ENCODE peak calls at places on chromosomes 7 and 10, in four cellular contexts. O is IMR-90; J is stimulated activated CD4-positive, alpha-beta T cell treated with anti-CD3 and anti-CD28 coated beads, Interleukin-15, amount 100 ng/mL, for 48 hours; M is iris pigment epithelial cell. F is an unnamed sample.

GRCh38 chr7:92768501-92769360 is 67.6 kb downstream of the CDK6 start:
- DNase-seq in O (peak), M (peak), J (no peak), F (peak)

GRCh38 chr10:110324805-110325280 is 20.1 kb upstream of the SMNDC1 start:
- DNase-seq in J (no peak), M (peak), O (peak), F (no peak)

GRCh38 chr10:37713642-37714041 is 143.8 kb downstream of the ZNF248 start:
- DNase-seq in M (no peak), O (no peak), J (no peak), F (no peak)

GRCh38 chr10:11697718-11698527 is 44.3 kb upstream of the ECHDC3 start:
- DNase-seq in O (no peak), M (no peak), J (no peak), F (no peak)

GRCh38 chr7:132239422-132239994 is 336.8 kb downstream of the PLXNA4 start:
- DNase-seq in J (no peak), M (no peak), O (no peak), F (no peak)

GRCh38 chr7:42314696-42315095 is 77.7 kb upstream of the GLI3 start:
- DNase-seq in J (no peak), M (peak), O (no peak), F (no peak)

GRCh38 chr10:113023017-113023416 is 73.0 kb downstream of the TCF7L2 start:
- DNase-seq in M (no peak), J (no peak), O (no peak), F (no peak)

GRCh38 chr10:93701903-93702277 is 502 bp downstream of the FRA10AC1 start:
- DNase-seq in M (peak), J (no peak), O (peak), F (peak)

GRCh38 chr10:119461380-119461779 is 81.1 kb downstream of the RGS10 start:
- DNase-seq in M (no peak), J (no peak), O (no peak), F (no peak)

GRCh38 chr10:89122431-89123066 is 84.6 kb downstream of the CH25H start:
- DNase-seq in M (peak), J (no peak), O (peak), F (no peak)

GRCh38 chr10:117462816-117463544 is 79.6 kb upstream of the EMX2 start:
- DNase-seq in M (no peak), J (no peak), O (no peak), F (no peak)

GRCh38 chr10:11014671-11015141 is 3.0 kb upstream of the CELF2 start:
- DNase-seq in M (no peak), J (no peak), O (no peak), F (no peak)

GRCh38 chr7:27339478-27339877 is 96.9 kb downstream of the EVX1 start:
- DNase-seq in M (no peak), O (no peak), J (no peak), F (no peak)

GRCh38 chr7:93837245-93837644 is 53.3 kb downstream of the TFPI2 start:
- DNase-seq in O (no peak), J (no peak), M (no peak), F (peak)

GRCh38 chr7:95636140-95636539 is 39.8 kb upstream of the PDK4 start:
- DNase-seq in J (no peak), M (peak), O (no peak), F (no peak)

F was measured in NCI-H146.